ENCODE peak calls at places on chromosome 7, in four cellular contexts. C is HepG2, B is A549, L is H1. K is an unnamed sample.

GRCh38 chr7:155263522-155264197 is 34.0 kb upstream of the INSIG1 start:
- DNase-seq in L (no peak), C (no peak), B (no peak), K (no peak)

GRCh38 chr7:86002858-86003257 is 640.9 kb upstream of the GRM3 start:
- DNase-seq in C (no peak), L (no peak), B (no peak), K (no peak)

GRCh38 chr7:132430863-132431822 is 145.1 kb downstream of the PLXNA4 start:
- DNase-seq in C (no peak), L (no peak), B (peak), K (peak)

GRCh38 chr7:124996778-124997177 is 67.2 kb upstream of the POT1 start:
- DNase-seq in L (peak), C (peak), B (peak), K (no peak)

GRCh38 chr7:19772858-19773337 is 519 bp downstream of the TMEM196 start:
- DNase-seq in C (no peak), B (peak), L (peak), K (peak)

GRCh38 chr7:66013938-66014337 is 31.9 kb upstream of the GUSB start:
- DNase-seq in L (peak), C (peak), B (peak), K (peak)

GRCh38 chr7:46955526-46955925 is 626.4 kb downstream of the TNS3 start:
- DNase-seq in B (no peak), C (no peak), L (no peak), K (no peak)

GRCh38 chr7:142053988-142054387 is 57.5 kb upstream of the MGAM2 start:
- DNase-seq in C (no peak), L (no peak), B (no peak), K (no peak)

GRCh38 chr7:55129409-55130078 is 110.7 kb downstream of the EGFR start:
- DNase-seq in B (peak), C (no peak), L (no peak), K (no peak)

GRCh38 chr7:158109364-158110033 is 478.1 kb downstream of the PTPRN2 start:
- DNase-seq in B (peak), L (no peak), C (no peak), K (no peak)

GRCh38 chr7:73387221-73387828 is 46.3 kb upstream of the FZD9 start:
- DNase-seq in L (no peak), B (no peak), C (no peak), K (no peak)

GRCh38 chr7:111485981-111486380 is 76.3 kb downstream of the IMMP2L start:
- DNase-seq in B (no peak), C (no peak), L (no peak), K (no peak)

GRCh38 chr7:127578036-127578684 is 7.2 kb downstream of the GCC1 start:
- DNase-seq in B (peak), L (no peak), C (peak), K (peak)

GRCh38 chr7:21092923-21093702 is 306.4 kb upstream of the SP8 start:
- DNase-seq in B (no peak), C (no peak), L (no peak), K (no peak)

GRCh38 chr7:45911311-45911710 is 9.8 kb downstream of the IGFBP3 start:
- DNase-seq in C (no peak), B (no peak), L (no peak), K (no peak)

GRCh38 chr7:129574487-129574886 is 37.0 kb upstream of the NRF1 start:
- DNase-seq in B (peak), L (no peak), C (no peak), K (peak)

GRCh38 chr7:51350195-51350896 is 33.7 kb upstream of the COBL start:
- DNase-seq in B (peak), C (peak), L (no peak), K (no peak)

GRCh38 chr7:151806204-151806603 is 70.7 kb downstream of the PRKAG2 start:
- DNase-seq in B (no peak), C (no peak), L (no peak), K (peak)

GRCh38 chr7:123417580-123417979 is 116.8 kb downstream of the IQUB start:
- DNase-seq in C (no peak), B (no peak), L (no peak), K (no peak)

GRCh38 chr7:135386181-135386580 is 123.7 kb downstream of the CNOT4 start:
- DNase-seq in B (no peak), C (no peak), L (no peak), K (peak)

GRCh38 chr7:77765906-77766800 is 32.1 kb downstream of the TMEM60 start:
- DNase-seq in C (peak), B (no peak), L (no peak), K (no peak)

GRCh38 chr7:42244828-42245227 is 7.8 kb upstream of the GLI3 start:
- DNase-seq in B (no peak), C (no peak), L (no peak), K (peak)

GRCh38 chr7:158083526-158084310 is 503.9 kb downstream of the PTPRN2 start:
- DNase-seq in L (no peak), C (no peak), B (no peak), K (no peak)

GRCh38 chr7:131625817-131626372 is 69.5 kb upstream of the PODXL start:
- DNase-seq in C (no peak), B (peak), L (peak), K (peak)

GRCh38 chr7:127783267-127783559 is 131.2 kb downstream of the SND1 start:
- DNase-seq in L (no peak), B (no peak), C (no peak), K (no peak)

GRCh38 chr7:123612024-123612423 is 10.4 kb downstream of the ASB15 start:
- DNase-seq in L (no peak), B (no peak), C (peak), K (no peak)

GRCh38 chr7:13057462-13058200 is 370.2 kb downstream of the ARL4A start:
- DNase-seq in C (no peak), B (no peak), L (no peak), K (peak)

GRCh38 chr7:36034020-36034419 is 119.0 kb upstream of the EEPD1 start:
- DNase-seq in B (peak), C (no peak), L (no peak), K (no peak)

GRCh38 chr7:143003393-143004051 is 23.4 kb downstream of the OR9A2 start:
- DNase-seq in L (no peak), B (peak), C (peak), K (peak)

GRCh38 chr7:65722361-65722792 is 150.5 kb upstream of the VKORC1L1 start:
- DNase-seq in C (peak), L (no peak), B (peak), K (peak)

GRCh38 chr7:30027065-30027456 is 559 bp upstream of the FKBP14 start:
- DNase-seq in C (peak), L (no peak), B (peak), K (peak)

GRCh38 chr7:40147371-40148246 is 12.8 kb downstream of the SUGCT start:
- DNase-seq in B (no peak), C (no peak), L (no peak), K (no peak)

GRCh38 chr7:131219277-131220041 is 108.2 kb upstream of the MKLN1 start:
- DNase-seq in L (no peak), C (peak), B (no peak), K (no peak)

GRCh38 chr7:1920266-1920681 is 250.2 kb downstream of the ELFN1 start:
- DNase-seq in L (no peak), C (no peak), B (no peak), K (no peak)
- TF ChIP-seq JUN in L (no peak), C (no peak), B (no peak), K (no peak)

GRCh38 chr7:116330961-116331360 is 120.6 kb downstream of the TES start:
- DNase-seq in C (no peak), B (no peak), L (no peak), K (peak)

GRCh38 chr7:116328161-116328560 is 117.8 kb downstream of the TES start:
- DNase-seq in L (no peak), C (no peak), B (no peak), K (no peak)

GRCh38 chr7:116327135-116327534 is 116.8 kb downstream of the TES start:
- DNase-seq in C (no peak), L (no peak), B (no peak), K (peak)

GRCh38 chr7:116327751-116328150 is 117.4 kb downstream of the TES start:
- DNase-seq in B (peak), L (no peak), C (no peak), K (peak)

GRCh38 chr7:116329845-116330503 is 119.6 kb downstream of the TES start:
- DNase-seq in B (no peak), C (no peak), L (no peak), K (no peak)
- H3K4me2 ChIP-seq in B (no peak), C (no peak), L (no peak), K (no peak)

DNA sequence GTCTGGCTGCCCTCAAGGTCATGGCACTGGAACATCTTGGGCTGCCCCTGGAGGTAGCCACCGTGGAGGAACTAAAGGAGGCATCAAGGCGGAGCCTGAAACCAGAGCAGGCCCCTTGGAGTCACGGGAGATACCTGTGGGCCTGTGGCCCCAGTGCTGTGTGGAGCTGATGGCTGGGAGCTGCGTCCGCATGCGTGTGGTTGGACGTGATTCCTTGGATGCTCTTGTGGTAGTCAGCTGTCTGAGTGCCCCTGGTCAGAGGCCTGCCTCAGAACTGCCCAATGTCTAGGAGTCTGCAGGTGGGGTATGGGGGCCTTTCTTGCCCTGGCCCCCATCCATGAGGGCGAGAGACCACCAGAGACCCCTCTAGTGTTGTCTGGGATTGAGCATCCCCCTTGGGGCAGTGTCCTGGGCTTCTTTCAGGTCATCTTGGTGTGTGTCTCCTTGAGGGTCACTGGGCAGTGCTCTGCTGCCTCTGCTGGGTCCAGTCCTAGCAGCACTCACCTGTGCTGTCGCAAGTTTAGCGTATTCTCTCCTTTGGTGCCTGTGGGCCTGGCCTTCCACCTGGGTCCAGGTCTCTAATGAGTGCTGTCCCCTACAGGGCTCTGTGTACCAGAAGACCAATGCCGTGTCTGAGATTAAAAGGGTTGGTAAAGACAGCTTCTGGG is 8.1 kb downstream of the PGAM2 start:
- DNase-seq in L (no peak), B (no peak), C (no peak), K (no peak)
- TF ChIP-seq JUN in L (no peak), B (no peak), C (no peak), K (no peak)

GRCh38 chr7:44564606-44565005 is 9.1 kb downstream of the DDX56 start:
- DNase-seq in B (no peak), C (no peak), L (no peak), K (no peak)

GRCh38 chr7:44566680-44567079 is 7.0 kb downstream of the DDX56 start:
- DNase-seq in L (no peak), B (no peak), C (no peak), K (no peak)

GRCh38 chr7:44563171-44563679 is 10.5 kb downstream of the DDX56 start:
- DNase-seq in C (no peak), L (no peak), B (no peak), K (no peak)

GRCh38 chr7:44565795-44566559 is 7.7 kb downstream of the DDX56 start:
- DNase-seq in B (no peak), C (no peak), L (no peak), K (no peak)

DNA sequence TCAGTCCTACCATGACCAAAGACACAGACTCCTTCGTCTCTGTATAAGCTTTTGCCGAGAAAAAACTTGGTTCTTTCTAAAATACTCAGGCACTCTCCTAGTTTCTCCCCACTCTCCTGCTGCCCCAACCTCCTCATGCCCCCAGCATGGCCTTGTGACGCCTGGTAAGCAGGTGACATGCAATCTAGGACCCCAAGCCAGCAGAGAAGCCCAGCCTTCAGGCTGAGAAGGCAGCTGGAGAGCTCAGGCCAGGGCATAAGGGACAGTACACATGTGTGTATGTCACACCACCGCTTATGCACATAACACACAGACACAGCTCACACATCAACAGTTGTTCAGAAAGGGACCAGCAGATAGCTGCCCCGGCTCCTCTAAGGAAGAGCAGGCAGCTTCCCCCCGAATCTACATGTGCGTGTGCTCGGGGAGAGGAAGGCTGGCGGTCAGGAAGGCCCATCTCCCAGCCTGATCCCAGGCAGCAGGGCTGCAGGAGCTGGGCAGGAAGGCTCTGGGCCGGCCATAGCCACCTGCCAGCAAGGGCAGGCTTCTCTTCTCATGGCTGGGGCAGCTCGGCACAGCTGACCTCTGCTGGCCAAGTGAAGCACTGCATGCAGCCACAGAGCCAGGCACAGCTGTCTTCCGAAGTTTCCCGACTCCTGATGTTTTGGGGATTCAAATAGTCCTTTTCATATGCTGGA is 8.5 kb downstream of the DDX56 start:
- DNase-seq in C (peak), B (peak), L (peak), K (peak)
- H3K4me2 ChIP-seq in C (no peak), B (no peak), L (no peak), K (no peak)

DNA sequence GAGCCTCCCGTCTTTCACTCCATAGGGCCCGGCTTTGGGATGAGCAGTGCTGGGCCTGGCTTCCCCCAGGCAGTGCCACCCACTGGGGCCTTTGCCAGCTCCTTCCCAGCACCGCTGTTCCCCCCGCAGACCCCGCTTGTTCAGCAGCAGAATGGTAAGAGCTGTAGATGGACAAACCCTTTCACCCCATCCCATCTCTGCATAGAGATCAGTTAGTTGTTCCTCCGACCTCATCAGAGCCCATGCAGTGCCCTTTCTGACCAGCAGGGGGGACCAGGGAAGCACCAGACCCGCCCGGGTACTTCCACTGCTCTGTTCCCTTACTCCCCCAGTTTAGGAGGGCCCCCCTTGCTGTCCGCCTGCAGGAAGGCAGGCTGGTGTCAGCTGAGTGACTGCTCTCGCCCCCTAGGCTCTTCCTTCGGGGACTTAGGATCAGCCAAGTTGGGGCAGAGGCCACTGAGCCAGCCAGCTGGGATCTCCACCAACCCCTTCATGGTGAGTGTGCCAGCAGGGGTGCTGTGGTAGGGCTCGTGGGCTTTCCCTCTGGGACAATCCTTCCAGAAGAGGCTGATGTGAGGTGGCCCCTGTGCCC is 9.8 kb downstream of the SAP25 start:
- DNase-seq in B (peak), L (peak), C (no peak), K (peak)
- TF ChIP-seq JUN in B (no peak), L (no peak), C (no peak), K (no peak)

GRCh38 chr7:138970446-138970845 is 10.7 kb downstream of the KIAA1549 start:
- DNase-seq in B (no peak), C (no peak), L (no peak), K (no peak)

GRCh38 chr7:138974675-138975237 is 6.4 kb downstream of the KIAA1549 start:
- DNase-seq in L (no peak), B (no peak), C (no peak), K (no peak)

GRCh38 chr7:138970979-138971378 is 10.2 kb downstream of the KIAA1549 start:
- DNase-seq in B (no peak), C (no peak), L (no peak), K (no peak)

GRCh38 chr7:138975343-138976104 is 5.7 kb downstream of the KIAA1549 start:
- DNase-seq in B (no peak), L (no peak), C (no peak), K (no peak)

GRCh38 chr7:138974103-138974502 is 7.1 kb downstream of the KIAA1549 start:
- DNase-seq in L (no peak), C (no peak), B (no peak), K (no peak)
- H3K4me2 ChIP-seq in L (peak), C (no peak), B (no peak), K (no peak)

GRCh38 chr7:120171406-120171805 is 101.6 kb upstream of the KCND2 start:
- DNase-seq in B (no peak), C (no peak), L (no peak), K (no peak)

GRCh38 chr7:120165231-120165630 is 107.7 kb upstream of the KCND2 start:
- DNase-seq in L (no peak), C (no peak), B (no peak), K (no peak)

GRCh38 chr7:120170849-120171248 is 102.1 kb upstream of the KCND2 start:
- DNase-seq in C (no peak), L (no peak), B (no peak), K (no peak)

GRCh38 chr7:120170384-120170783 is 102.6 kb upstream of the KCND2 start:
- DNase-seq in L (no peak), C (no peak), B (no peak), K (no peak)

GRCh38 chr7:120168066-120168465 is 104.9 kb upstream of the KCND2 start:
- DNase-seq in C (no peak), L (no peak), B (no peak), K (no peak)
- TF ChIP-seq JUN in C (no peak), L (no peak), B (no peak), K (no peak)

GRCh38 chr7:28301148-28301641 is 111.1 kb upstream of the CREB5 start:
- DNase-seq in C (no peak), B (no peak), L (no peak), K (no peak)
- H3K4me2 ChIP-seq in C (no peak), B (no peak), L (no peak), K (no peak)